ENCODE peak calls at places on chromosomes 6 and 20, in four cellular contexts. One of them, this sample, is unnamed.

GRCh38 chr20:38649275-38649891 is 47.8 kb downstream of the ARHGAP40 start:
- DNase-seq in stimulated activated CD4-positive, alpha-beta T cell treated with anti-CD3 and anti-CD28 coated beads, Interleukin-1b, Interleukin-23, amount 100 ng/mL, for 4 hours: no peak
- DNase-seq in stimulated activated CD8-positive, alpha-beta memory T cell treated with anti-CD3 and anti-CD28 coated beads, Interleukin-12 subunit alpha, Interleukin-12 subunit beta, amount 100 ng/mL, for 4 hours: no peak
- DNase-seq in ureter: no peak
- DNase-seq in this sample: no peak

GRCh38 chr20:4468114-4468513 is 253.6 kb upstream of the PRND start:
- DNase-seq in stimulated activated CD4-positive, alpha-beta T cell treated with anti-CD3 and anti-CD28 coated beads, Interleukin-1b, Interleukin-23, amount 100 ng/mL, for 4 hours: no peak
- DNase-seq in stimulated activated CD8-positive, alpha-beta memory T cell treated with anti-CD3 and anti-CD28 coated beads, Interleukin-12 subunit alpha, Interleukin-12 subunit beta, amount 100 ng/mL, for 4 hours: no peak
- DNase-seq in ureter: no peak
- DNase-seq in this sample: no peak

GRCh38 chr20:9071976-9072726 is 3.3 kb downstream of the PLCB4 start:
- DNase-seq in stimulated activated CD4-positive, alpha-beta T cell treated with anti-CD3 and anti-CD28 coated beads, Interleukin-1b, Interleukin-23, amount 100 ng/mL, for 4 hours: no peak
- DNase-seq in ureter: no peak
- DNase-seq in stimulated activated CD8-positive, alpha-beta memory T cell treated with anti-CD3 and anti-CD28 coated beads, Interleukin-12 subunit alpha, Interleukin-12 subunit beta, amount 100 ng/mL, for 4 hours: no peak
- DNase-seq in this sample: no peak

GRCh38 chr6:159935065-159935464 is 33.8 kb upstream of the IGF2R start:
- DNase-seq in ureter: no peak
- DNase-seq in stimulated activated CD8-positive, alpha-beta memory T cell treated with anti-CD3 and anti-CD28 coated beads, Interleukin-12 subunit alpha, Interleukin-12 subunit beta, amount 100 ng/mL, for 4 hours: no peak
- DNase-seq in stimulated activated CD4-positive, alpha-beta T cell treated with anti-CD3 and anti-CD28 coated beads, Interleukin-1b, Interleukin-23, amount 100 ng/mL, for 4 hours: no peak
- DNase-seq in this sample: no peak

GRCh38 chr20:53939554-53940355 is 130.6 kb downstream of the BCAS1 start:
- DNase-seq in stimulated activated CD4-positive, alpha-beta T cell treated with anti-CD3 and anti-CD28 coated beads, Interleukin-1b, Interleukin-23, amount 100 ng/mL, for 4 hours: peak
- DNase-seq in ureter: peak
- DNase-seq in stimulated activated CD8-positive, alpha-beta memory T cell treated with anti-CD3 and anti-CD28 coated beads, Interleukin-12 subunit alpha, Interleukin-12 subunit beta, amount 100 ng/mL, for 4 hours: peak
- DNase-seq in this sample: peak

GRCh38 chr20:12916699-12917098 is 92.1 kb upstream of the SPTLC3 start:
- DNase-seq in stimulated activated CD4-positive, alpha-beta T cell treated with anti-CD3 and anti-CD28 coated beads, Interleukin-1b, Interleukin-23, amount 100 ng/mL, for 4 hours: no peak
- DNase-seq in ureter: no peak
- DNase-seq in stimulated activated CD8-positive, alpha-beta memory T cell treated with anti-CD3 and anti-CD28 coated beads, Interleukin-12 subunit alpha, Interleukin-12 subunit beta, amount 100 ng/mL, for 4 hours: no peak
- DNase-seq in this sample: peak

GRCh38 chr6:1554881-1555569 is 54.7 kb upstream of the FOXC1 start:
- DNase-seq in stimulated activated CD8-positive, alpha-beta memory T cell treated with anti-CD3 and anti-CD28 coated beads, Interleukin-12 subunit alpha, Interleukin-12 subunit beta, amount 100 ng/mL, for 4 hours: peak
- DNase-seq in stimulated activated CD4-positive, alpha-beta T cell treated with anti-CD3 and anti-CD28 coated beads, Interleukin-1b, Interleukin-23, amount 100 ng/mL, for 4 hours: peak
- DNase-seq in ureter: peak
- DNase-seq in this sample: no peak

GRCh38 chr20:50625986-50626677 is 65.2 kb downstream of the RIPOR3 start:
- DNase-seq in ureter: no peak
- DNase-seq in stimulated activated CD8-positive, alpha-beta memory T cell treated with anti-CD3 and anti-CD28 coated beads, Interleukin-12 subunit alpha, Interleukin-12 subunit beta, amount 100 ng/mL, for 4 hours: no peak
- DNase-seq in stimulated activated CD4-positive, alpha-beta T cell treated with anti-CD3 and anti-CD28 coated beads, Interleukin-1b, Interleukin-23, amount 100 ng/mL, for 4 hours: peak
- DNase-seq in this sample: peak

GRCh38 chr6:169862464-169863148 is 111.2 kb downstream of the ERMARD start:
- DNase-seq in ureter: peak
- DNase-seq in stimulated activated CD4-positive, alpha-beta T cell treated with anti-CD3 and anti-CD28 coated beads, Interleukin-1b, Interleukin-23, amount 100 ng/mL, for 4 hours: no peak
- DNase-seq in stimulated activated CD8-positive, alpha-beta memory T cell treated with anti-CD3 and anti-CD28 coated beads, Interleukin-12 subunit alpha, Interleukin-12 subunit beta, amount 100 ng/mL, for 4 hours: no peak
- DNase-seq in this sample: no peak

GRCh38 chr20:4280731-4281130 is 265.4 kb upstream of the RNF24 start:
- DNase-seq in stimulated activated CD4-positive, alpha-beta T cell treated with anti-CD3 and anti-CD28 coated beads, Interleukin-1b, Interleukin-23, amount 100 ng/mL, for 4 hours: no peak
- DNase-seq in stimulated activated CD8-positive, alpha-beta memory T cell treated with anti-CD3 and anti-CD28 coated beads, Interleukin-12 subunit alpha, Interleukin-12 subunit beta, amount 100 ng/mL, for 4 hours: no peak
- DNase-seq in ureter: no peak
- DNase-seq in this sample: no peak

GRCh38 chr6:120056085-120056484 is 706.5 kb upstream of the MAN1A1 start:
- DNase-seq in stimulated activated CD8-positive, alpha-beta memory T cell treated with anti-CD3 and anti-CD28 coated beads, Interleukin-12 subunit alpha, Interleukin-12 subunit beta, amount 100 ng/mL, for 4 hours: no peak
- DNase-seq in ureter: no peak
- DNase-seq in stimulated activated CD4-positive, alpha-beta T cell treated with anti-CD3 and anti-CD28 coated beads, Interleukin-1b, Interleukin-23, amount 100 ng/mL, for 4 hours: no peak
- DNase-seq in this sample: no peak

GRCh38 chr6:13413906-13414555 is 73.4 kb downstream of the GFOD1 start:
- DNase-seq in ureter: peak
- DNase-seq in stimulated activated CD4-positive, alpha-beta T cell treated with anti-CD3 and anti-CD28 coated beads, Interleukin-1b, Interleukin-23, amount 100 ng/mL, for 4 hours: no peak
- DNase-seq in stimulated activated CD8-positive, alpha-beta memory T cell treated with anti-CD3 and anti-CD28 coated beads, Interleukin-12 subunit alpha, Interleukin-12 subunit beta, amount 100 ng/mL, for 4 hours: no peak
- DNase-seq in this sample: no peak

GRCh38 chr6:147585256-147585655 is 76.8 kb downstream of the SAMD5 start:
- DNase-seq in ureter: no peak
- DNase-seq in stimulated activated CD8-positive, alpha-beta memory T cell treated with anti-CD3 and anti-CD28 coated beads, Interleukin-12 subunit alpha, Interleukin-12 subunit beta, amount 100 ng/mL, for 4 hours: no peak
- DNase-seq in stimulated activated CD4-positive, alpha-beta T cell treated with anti-CD3 and anti-CD28 coated beads, Interleukin-1b, Interleukin-23, amount 100 ng/mL, for 4 hours: no peak
- DNase-seq in this sample: no peak

GRCh38 chr6:48736486-48737206 is 625.6 kb upstream of the PTCHD4 start:
- DNase-seq in stimulated activated CD4-positive, alpha-beta T cell treated with anti-CD3 and anti-CD28 coated beads, Interleukin-1b, Interleukin-23, amount 100 ng/mL, for 4 hours: no peak
- DNase-seq in ureter: no peak
- DNase-seq in stimulated activated CD8-positive, alpha-beta memory T cell treated with anti-CD3 and anti-CD28 coated beads, Interleukin-12 subunit alpha, Interleukin-12 subunit beta, amount 100 ng/mL, for 4 hours: no peak
- DNase-seq in this sample: no peak

GRCh38 chr6:144150673-144151009 is 324 bp downstream of the STX11 start:
- DNase-seq in stimulated activated CD8-positive, alpha-beta memory T cell treated with anti-CD3 and anti-CD28 coated beads, Interleukin-12 subunit alpha, Interleukin-12 subunit beta, amount 100 ng/mL, for 4 hours: peak
- DNase-seq in stimulated activated CD4-positive, alpha-beta T cell treated with anti-CD3 and anti-CD28 coated beads, Interleukin-1b, Interleukin-23, amount 100 ng/mL, for 4 hours: peak
- DNase-seq in ureter: no peak
- DNase-seq in this sample: no peak

GRCh38 chr6:40550096-40550731 is 37.0 kb downstream of the LRFN2 start:
- DNase-seq in stimulated activated CD8-positive, alpha-beta memory T cell treated with anti-CD3 and anti-CD28 coated beads, Interleukin-12 subunit alpha, Interleukin-12 subunit beta, amount 100 ng/mL, for 4 hours: no peak
- DNase-seq in stimulated activated CD4-positive, alpha-beta T cell treated with anti-CD3 and anti-CD28 coated beads, Interleukin-1b, Interleukin-23, amount 100 ng/mL, for 4 hours: no peak
- DNase-seq in ureter: no peak
- DNase-seq in this sample: no peak

GRCh38 chr6:96016781-96017180 is 1.0 kb downstream of the FUT9 start:
- DNase-seq in stimulated activated CD8-positive, alpha-beta memory T cell treated with anti-CD3 and anti-CD28 coated beads, Interleukin-12 subunit alpha, Interleukin-12 subunit beta, amount 100 ng/mL, for 4 hours: no peak
- DNase-seq in stimulated activated CD4-positive, alpha-beta T cell treated with anti-CD3 and anti-CD28 coated beads, Interleukin-1b, Interleukin-23, amount 100 ng/mL, for 4 hours: no peak
- DNase-seq in ureter: no peak
- DNase-seq in this sample: no peak

GRCh38 chr6:47420394-47421371 is 56.9 kb upstream of the CD2AP start:
- DNase-seq in stimulated activated CD8-positive, alpha-beta memory T cell treated with anti-CD3 and anti-CD28 coated beads, Interleukin-12 subunit alpha, Interleukin-12 subunit beta, amount 100 ng/mL, for 4 hours: no peak
- DNase-seq in ureter: no peak
- DNase-seq in stimulated activated CD4-positive, alpha-beta T cell treated with anti-CD3 and anti-CD28 coated beads, Interleukin-1b, Interleukin-23, amount 100 ng/mL, for 4 hours: no peak
- DNase-seq in this sample: no peak

GRCh38 chr6:56593801-56594318 is 48.8 kb downstream of the DST start:
- DNase-seq in stimulated activated CD4-positive, alpha-beta T cell treated with anti-CD3 and anti-CD28 coated beads, Interleukin-1b, Interleukin-23, amount 100 ng/mL, for 4 hours: no peak
- DNase-seq in stimulated activated CD8-positive, alpha-beta memory T cell treated with anti-CD3 and anti-CD28 coated beads, Interleukin-12 subunit alpha, Interleukin-12 subunit beta, amount 100 ng/mL, for 4 hours: no peak
- DNase-seq in ureter: no peak
- DNase-seq in this sample: no peak

GRCh38 chr20:47854687-47855212 is 69.5 kb upstream of the SULF2 start:
- DNase-seq in stimulated activated CD4-positive, alpha-beta T cell treated with anti-CD3 and anti-CD28 coated beads, Interleukin-1b, Interleukin-23, amount 100 ng/mL, for 4 hours: no peak
- DNase-seq in ureter: no peak
- DNase-seq in stimulated activated CD8-positive, alpha-beta memory T cell treated with anti-CD3 and anti-CD28 coated beads, Interleukin-12 subunit alpha, Interleukin-12 subunit beta, amount 100 ng/mL, for 4 hours: no peak
- DNase-seq in this sample: peak

GRCh38 chr6:20246107-20246506 is 33.8 kb upstream of the MBOAT1 start:
- DNase-seq in ureter: no peak
- DNase-seq in stimulated activated CD4-positive, alpha-beta T cell treated with anti-CD3 and anti-CD28 coated beads, Interleukin-1b, Interleukin-23, amount 100 ng/mL, for 4 hours: no peak
- DNase-seq in stimulated activated CD8-positive, alpha-beta memory T cell treated with anti-CD3 and anti-CD28 coated beads, Interleukin-12 subunit alpha, Interleukin-12 subunit beta, amount 100 ng/mL, for 4 hours: no peak
- DNase-seq in this sample: no peak

GRCh38 chr6:127902933-127903332 is 2.1 kb upstream of the THEMIS start:
- DNase-seq in stimulated activated CD4-positive, alpha-beta T cell treated with anti-CD3 and anti-CD28 coated beads, Interleukin-1b, Interleukin-23, amount 100 ng/mL, for 4 hours: no peak
- DNase-seq in stimulated activated CD8-positive, alpha-beta memory T cell treated with anti-CD3 and anti-CD28 coated beads, Interleukin-12 subunit alpha, Interleukin-12 subunit beta, amount 100 ng/mL, for 4 hours: no peak
- DNase-seq in ureter: no peak
- DNase-seq in this sample: no peak

GRCh38 chr6:76495909-76496308 is 423.4 kb upstream of the IMPG1 start:
- DNase-seq in stimulated activated CD4-positive, alpha-beta T cell treated with anti-CD3 and anti-CD28 coated beads, Interleukin-1b, Interleukin-23, amount 100 ng/mL, for 4 hours: no peak
- DNase-seq in ureter: no peak
- DNase-seq in stimulated activated CD8-positive, alpha-beta memory T cell treated with anti-CD3 and anti-CD28 coated beads, Interleukin-12 subunit alpha, Interleukin-12 subunit beta, amount 100 ng/mL, for 4 hours: no peak
- DNase-seq in this sample: no peak

This sample was measured in Caco-2.